ENCODE peak calls at places on chromosomes 2 and 18, in five cellular contexts. I, U, F, Q and C are unnamed samples.

GRCh38 chr2:233402774-233403173 is 48.5 kb downstream of the DGKD start:
- DNase-seq in Q (no peak), F (no peak), U (no peak), I (no peak), C (no peak)

GRCh38 chr2:196601430-196602306 is 37.8 kb upstream of the CCDC150 start:
- DNase-seq in I (peak), F (peak), U (peak), Q (no peak), C (no peak)

GRCh38 chr2:179051250-179051649 is 1.3 kb upstream of the CCDC141 start:
- DNase-seq in Q (no peak), I (no peak), U (no peak), F (no peak), C (no peak)

GRCh38 chr2:111944536-111945210 is 46.3 kb downstream of the MERTK start:
- DNase-seq in I (no peak), U (no peak), Q (peak), F (no peak), C (no peak)

GRCh38 chr2:241853651-241854341 is 4.9 kb downstream of the PDCD1 start:
- DNase-seq in U (peak), I (no peak), F (peak), Q (no peak), C (no peak)

GRCh38 chr2:237497009-237497819 is 10.2 kb downstream of the MLPH start:
- DNase-seq in I (no peak), F (no peak), U (no peak), Q (no peak), C (no peak)

GRCh38 chr2:133364636-133365035 is 203.6 kb downstream of the NCKAP5 start:
- DNase-seq in I (no peak), F (no peak), Q (no peak), U (no peak), C (no peak)

GRCh38 chr2:34368304-34368703 is 769.2 kb upstream of the FAM98A start:
- DNase-seq in I (no peak), U (no peak), F (no peak), Q (no peak), C (no peak)

GRCh38 chr2:202249521-202249850 is 11.1 kb upstream of the SUMO1 start:
- DNase-seq in Q (no peak), U (no peak), F (no peak), I (no peak), C (no peak)

GRCh38 chr2:74457549-74458131 is 598 bp upstream of the WBP1 start:
- DNase-seq in F (peak), U (no peak), Q (peak), I (no peak), C (no peak)

GRCh38 chr2:150410809-150411208 is 76.7 kb downstream of the RND3 start:
- DNase-seq in I (no peak), U (no peak), F (no peak), Q (peak), C (no peak)

GRCh38 chr18:43936176-43936575 is 658.9 kb upstream of the SYT4 start:
- DNase-seq in U (no peak), F (no peak), Q (no peak), I (no peak), C (no peak)

GRCh38 chr2:113178891-113179290 is 5.1 kb downstream of the PSD4 start:
- DNase-seq in U (no peak), F (no peak), Q (no peak), I (no peak), C (no peak)

GRCh38 chr2:28287261-28287915 is 105.3 kb upstream of the FOSL2 start:
- DNase-seq in I (no peak), F (no peak), U (no peak), Q (no peak), C (no peak)

GRCh38 chr2:223925106-223925505 is 20.0 kb downstream of the WDFY1 start:
- DNase-seq in U (no peak), F (no peak), I (no peak), Q (no peak), C (no peak)

GRCh38 chr2:110101280-110101844 is 14.3 kb downstream of the MALL start:
- DNase-seq in F (peak), Q (peak), U (no peak), I (peak), C (no peak)

GRCh38 chr2:234003972-234004617 is 46.4 kb upstream of the SPP2 start:
- DNase-seq in Q (no peak), I (peak), F (no peak), U (no peak), C (no peak)

GRCh38 chr18:77132369-77133050 is at the start of gene MBP:
- DNase-seq in Q (no peak), I (no peak), U (no peak), F (peak), C (no peak)

GRCh38 chr18:4125246-4125938 is 329.7 kb downstream of the DLGAP1 start:
- DNase-seq in U (no peak), F (no peak), I (no peak), Q (no peak), C (no peak)

GRCh38 chr18:21599585-21600525 is 649 bp downstream of the ESCO1 start:
- DNase-seq in F (peak), I (no peak), Q (peak), U (peak), C (no peak)

GRCh38 chr2:120161190-120161589 is 62.0 kb downstream of the TMEM185B start:
- DNase-seq in F (no peak), I (no peak), Q (no peak), U (no peak), C (no peak)

GRCh38 chr18:49730951-49731391 is 82.4 kb downstream of the ACAA2 start:
- DNase-seq in Q (no peak), F (no peak), U (no peak), I (no peak), C (no peak)

GRCh38 chr2:84879595-84880394 is 1.1 kb downstream of the TRABD2A start:
- DNase-seq in F (no peak), U (no peak), I (no peak), Q (no peak), C (no peak)

GRCh38 chr2:111918383-111918806 is 20.0 kb downstream of the MERTK start:
- DNase-seq in Q (no peak), U (peak), I (no peak), F (peak), C (no peak)

GRCh38 chr2:143706297-143706696 is 577.1 kb downstream of the ARHGAP15 start:
- DNase-seq in F (no peak), I (no peak), U (no peak), Q (no peak), C (no peak)

GRCh38 chr2:10161961-10162441 is 39.5 kb downstream of the RRM2 start:
- DNase-seq in I (no peak), Q (no peak), U (no peak), F (peak), C (no peak)

DNA sequence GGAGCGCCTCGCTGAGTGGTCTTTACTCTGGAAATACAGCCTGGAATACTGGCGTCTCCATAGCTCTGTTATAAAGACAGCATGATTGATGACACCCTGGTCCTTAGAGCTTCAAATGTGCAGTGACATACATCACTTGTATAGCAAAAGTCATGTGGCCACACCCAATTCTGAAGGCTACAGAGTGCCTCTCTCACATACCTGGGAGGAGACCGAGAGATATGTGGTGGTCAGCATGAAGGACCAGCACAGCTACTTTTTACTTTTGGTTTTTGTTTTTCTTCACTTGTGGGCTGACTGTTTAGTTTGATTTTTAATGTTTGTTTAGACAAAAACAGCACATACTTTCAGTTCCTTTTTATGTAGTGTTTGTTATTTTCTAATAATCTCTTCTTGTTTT is 938.5 kb upstream of the SOX11 start:
- DNase-seq in U (no peak), F (no peak), Q (no peak), I (no peak), C (no peak)
- TF ChIP-seq ZBTB33 in U (no peak), F (no peak), Q (no peak), I (no peak), C (no peak)

GRCh38 chr18:35515460-35516130 is 17.8 kb upstream of the INO80C start:
- DNase-seq in U (no peak), I (no peak), F (no peak), Q (no peak), C (no peak)
- TF ChIP-seq ZBTB33 in U (no peak), I (no peak), F (no peak), Q (no peak), C (no peak)

DNA sequence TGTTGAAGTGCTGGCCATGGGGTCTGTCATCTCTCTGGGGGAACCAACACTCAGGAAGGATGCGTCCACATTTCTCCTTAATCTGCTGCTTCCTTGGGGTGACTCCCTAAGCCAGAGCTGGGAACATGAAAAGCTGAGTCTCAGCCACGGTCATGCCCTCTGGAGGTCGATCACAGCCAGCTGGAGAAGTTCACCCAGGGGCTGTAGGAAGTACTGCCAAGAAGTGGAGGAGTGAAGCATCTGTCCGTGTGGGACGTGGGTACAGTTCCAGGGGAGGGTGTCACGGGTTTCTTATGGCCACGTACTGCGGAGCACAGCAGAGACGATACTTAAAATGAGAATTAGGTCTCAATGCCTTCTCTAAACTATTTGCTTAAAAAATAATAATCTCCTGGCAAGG is 42.4 kb upstream of the IGFBP2 start:
- DNase-seq in F (peak), Q (no peak), I (no peak), U (no peak), C (no peak)
- TF ChIP-seq ZBTB33 in F (no peak), Q (no peak), I (no peak), U (no peak), C (no peak)

GRCh38 chr2:17313261-17313660 is 205.0 kb downstream of the RAD51AP2 start:
- DNase-seq in U (no peak), Q (no peak), I (no peak), F (no peak), C (no peak)
- TF ChIP-seq ZBTB33 in U (no peak), Q (no peak), I (no peak), F (no peak), C (no peak)